ENCODE peak calls at places on chromosomes 12 and 14, in five cellular contexts. X, Q, Y, N and U are unnamed samples.
A peak's percentile ranks its signal among the peaks of the same experiment; 100 is the strongest.

GRCh38 chr14:60514378-60515243 is 5.7 kb downstream of the SIX6 start:
- DNase-seq in X (peak; percentile 59), Q (peak; percentile 75), Y (no peak), N (no peak), U (no peak)

GRCh38 chr14:44897844-44898151 is 63.9 kb downstream of the KLHL28 start:
- DNase-seq in X (no peak), Q (no peak), Y (peak; percentile 68), N (no peak), U (no peak)

GRCh38 chr14:24938593-24938992 is 111.4 kb downstream of the STXBP6 start:
- DNase-seq in X (no peak), Q (peak; percentile 16), Y (no peak), N (no peak), U (no peak)

GRCh38 chr14:99537399-99537798 is 56.2 kb downstream of the CCNK start:
- DNase-seq in X (peak; percentile 56), Q (peak; percentile 62), Y (peak; percentile 27), N (no peak), U (no peak)

GRCh38 chr12:127400231-127400630 is 866.7 kb upstream of the TMEM132C start:
- DNase-seq in X (no peak), Q (no peak), Y (no peak), N (no peak), U (no peak)

GRCh38 chr12:57430117-57430930 is 519 bp downstream of the R3HDM2 start:
- DNase-seq in X (peak; percentile 71), Q (peak; percentile 76), Y (peak; percentile 66), N (peak; percentile 72), U (no peak)

GRCh38 chr12:28189774-28190320 is 409 bp upstream of the CCDC91 start:
- DNase-seq in X (peak; percentile 7), Q (no peak), Y (no peak), N (no peak), U (no peak)

GRCh38 chr12:13505636-13506035 is 309.1 kb downstream of the EMP1 start:
- DNase-seq in X (no peak), Q (no peak), Y (no peak), N (no peak), U (no peak)

GRCh38 chr12:84842406-84843013 is 70.1 kb downstream of the SLC6A15 start:
- DNase-seq in X (peak; percentile 37), Q (peak; percentile 66), Y (peak; percentile 55), N (no peak), U (no peak)

GRCh38 chr14:55840821-55841220 is 260.8 kb downstream of the KTN1 start:
- DNase-seq in X (no peak), Q (no peak), Y (no peak), N (no peak), U (no peak)

GRCh38 chr12:42104087-42104486 is 40.6 kb downstream of the GXYLT1 start:
- DNase-seq in X (no peak), Q (no peak), Y (no peak), N (no peak), U (no peak)

GRCh38 chr12:6426882-6427671 is 17.7 kb upstream of the CD27 start:
- DNase-seq in X (no peak), Q (no peak), Y (no peak), N (peak; percentile 88), U (peak; percentile 51)

GRCh38 chr12:114935658-114936057 is 251.7 kb upstream of the TBX3 start:
- DNase-seq in X (no peak), Q (peak; percentile 16), Y (no peak), N (no peak), U (no peak)

GRCh38 chr12:118979763-118980406 is 1.5 kb upstream of the SRRM4 start:
- DNase-seq in X (peak; percentile 60), Q (peak; percentile 94), Y (peak; percentile 29), N (peak; percentile 46), U (no peak)

GRCh38 chr14:63388766-63389431 is 70.2 kb upstream of the GPHB5 start:
- DNase-seq in X (peak; percentile 68), Q (peak; percentile 81), Y (peak; percentile 75), N (peak; percentile 75), U (peak; percentile 57)

GRCh38 chr14:51704465-51705050 is 52.8 kb downstream of the FRMD6 start:
- DNase-seq in X (no peak), Q (peak; percentile 70), Y (peak; percentile 81), N (no peak), U (no peak)

GRCh38 chr12:65533177-65533883 is 254.8 kb downstream of the MSRB3 start:
- DNase-seq in X (no peak), Q (no peak), Y (peak; percentile 85), N (no peak), U (no peak)

GRCh38 chr14:69574266-69574953 is at the start of gene CCDC177:
- DNase-seq in X (peak; percentile 79), Q (peak; percentile 89), Y (peak; percentile 51), N (peak; percentile 82), U (peak; percentile 63)

GRCh38 chr12:123034865-123035264 is 54.4 kb downstream of the ARL6IP4 start:
- DNase-seq in X (no peak), Q (no peak), Y (no peak), N (no peak), U (no peak)

GRCh38 chr14:72045271-72045670 is 113.0 kb downstream of the RGS6 start:
- DNase-seq in X (no peak), Q (peak; percentile 7), Y (no peak), N (no peak), U (no peak)

GRCh38 chr14:88749139-88749538 is 43.6 kb downstream of the EML5 start:
- DNase-seq in X (no peak), Q (no peak), Y (no peak), N (no peak), U (no peak)

GRCh38 chr12:32548691-32549412 is 130.2 kb upstream of the DNM1L start:
- DNase-seq in X (no peak), Q (no peak), Y (peak; percentile 45), N (no peak), U (no peak)

GRCh38 chr14:104075530-104076151 is 9.9 kb upstream of the ASPG start:
- DNase-seq in X (no peak), Q (peak; percentile 55), Y (no peak), N (no peak), U (no peak)

GRCh38 chr14:80313806-80314205 is 102.5 kb upstream of the DIO2 start:
- DNase-seq in X (no peak), Q (no peak), Y (no peak), N (no peak), U (no peak)

GRCh38 chr14:51462182-51462581 is 189.5 kb upstream of the FRMD6 start:
- DNase-seq in X (no peak), Q (no peak), Y (no peak), N (no peak), U (no peak)

GRCh38 chr12:10128687-10129086 is 1.3 kb downstream of the CLEC7A start:
- DNase-seq in X (no peak), Q (no peak), Y (no peak), N (no peak), U (no peak)

GRCh38 chr12:34292736-34293625 is 270.7 kb downstream of the ALG10 start:
- DNase-seq in X (no peak), Q (peak; percentile 33), Y (no peak), N (peak; percentile 24), U (peak; percentile 7)

GRCh38 chr14:54976316-54976715 is 50.6 kb downstream of the WDHD1 start:
- DNase-seq in X (no peak), Q (no peak), Y (peak; percentile 70), N (no peak), U (no peak)

GRCh38 chr14:89202413-89202812 is 214.6 kb downstream of the FOXN3 start:
- DNase-seq in X (no peak), Q (no peak), Y (no peak), N (no peak), U (no peak)

GRCh38 chr12:104456417-104456949 is at the start of gene CHST11:
- DNase-seq in X (peak; percentile 66), Q (peak; percentile 96), Y (peak; percentile 95), N (peak; percentile 89), U (peak; percentile 67)
- TF ChIP-seq CTCF in X (no peak), Q (peak; percentile 33), Y (peak; percentile 41), N (no peak), U (no peak)

GRCh38 chr12:101939306-101939705 is 61.9 kb downstream of the DRAM1 start:
- DNase-seq in X (no peak), Q (no peak), Y (no peak), N (no peak), U (no peak)

GRCh38 chr12:101933866-101934514 is 56.6 kb downstream of the DRAM1 start:
- DNase-seq in X (no peak), Q (no peak), Y (no peak), N (no peak), U (no peak)

GRCh38 chr12:101931498-101932326 is 54.3 kb downstream of the DRAM1 start:
- DNase-seq in X (no peak), Q (no peak), Y (no peak), N (no peak), U (no peak)

GRCh38 chr12:101939856-101940265 is 62.5 kb downstream of the DRAM1 start:
- DNase-seq in X (peak; percentile 72), Q (peak; percentile 90), Y (peak; percentile 76), N (peak; percentile 80), U (peak; percentile 21)

DNA sequence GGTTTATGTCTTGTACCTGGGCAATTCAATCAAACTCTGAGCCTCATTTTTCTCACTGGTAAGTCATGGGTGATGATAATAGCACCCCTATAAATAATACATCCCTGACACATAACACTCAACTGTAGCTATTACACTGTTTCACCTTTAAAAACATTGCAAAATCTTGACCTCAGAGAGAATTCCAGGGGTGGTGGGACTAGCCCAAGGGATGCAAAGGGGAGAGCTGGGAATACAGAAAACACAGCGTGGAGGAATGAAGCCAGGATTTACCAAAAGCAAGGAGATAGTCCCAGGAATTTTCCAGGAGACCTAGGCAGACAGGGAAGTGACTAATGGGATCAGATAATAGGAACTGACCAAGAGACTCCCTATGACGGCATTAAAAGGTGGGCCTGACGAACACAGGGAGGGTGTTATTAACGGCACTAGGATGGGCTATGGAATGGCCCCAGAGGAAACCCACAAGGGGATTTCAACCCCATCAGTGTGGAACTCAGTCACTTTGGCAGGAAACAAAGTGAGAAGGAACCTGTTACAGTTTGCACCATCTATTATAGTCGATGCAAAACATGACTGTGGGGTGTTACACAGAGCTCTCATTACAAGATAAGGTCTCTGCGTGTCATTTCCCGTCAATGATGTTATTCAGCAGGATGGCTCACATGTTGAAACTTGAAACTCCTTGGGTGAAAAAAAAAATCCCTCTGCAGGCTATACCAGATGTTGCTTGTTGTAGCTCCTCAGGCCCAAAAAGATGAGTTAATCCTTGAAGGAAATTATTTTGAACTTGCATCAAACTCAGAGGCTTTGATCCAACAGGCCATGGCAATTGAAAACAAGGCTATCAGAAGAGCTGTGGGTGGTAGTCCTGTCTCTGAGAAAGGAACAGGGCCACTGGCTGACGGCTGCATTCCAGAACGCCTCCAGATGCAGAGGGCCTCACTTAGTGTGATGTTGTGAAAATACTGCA is 58.7 kb downstream of the DRAM1 start:
- DNase-seq in X (no peak), Q (peak; percentile 18), Y (peak; percentile 64), N (no peak), U (no peak)
- TF ChIP-seq CTCF in X (no peak), Q (no peak), Y (no peak), N (no peak), U (no peak)

GRCh38 chr14:28264306-28264705 is 502.3 kb upstream of the FOXG1 start:
- DNase-seq in X (no peak), Q (no peak), Y (no peak), N (no peak), U (no peak)
- TF ChIP-seq CTCF in X (no peak), Q (no peak), Y (no peak), N (no peak), U (no peak)

GRCh38 chr14:98208943-98209342 is 1063.1 kb downstream of the BCL11B start:
- DNase-seq in X (no peak), Q (peak; percentile 19), Y (no peak), N (no peak), U (no peak)
- TF ChIP-seq CTCF in X (no peak), Q (peak; percentile 30), Y (no peak), N (no peak), U (no peak)

GRCh38 chr12:52362118-52362726 is 5.1 kb downstream of the KRT85 start:
- DNase-seq in X (no peak), Q (peak; percentile 34), Y (no peak), N (no peak), U (no peak)
- TF ChIP-seq CTCF in X (no peak), Q (peak; percentile 64), Y (peak; percentile 28), N (no peak), U (no peak)